ENCODE peak calls at places on chromosomes 16 and 17, in four cellular contexts. C, Q, F and A are unnamed samples.

GRCh38 chr17:67378444-67379250 is 1.6 kb downstream of the PITPNC1 start:
- DNase-seq in C (peak; percentile 72), Q (peak; percentile 64), F (peak; percentile 59), A (peak; percentile 87)

GRCh38 chr17:80852476-80853015 is 139.1 kb upstream of the CHMP6 start:
- DNase-seq in C (no peak), Q (no peak), F (no peak), A (no peak)

GRCh38 chr17:76924345-76925332 is 56.4 kb downstream of the MGAT5B start:
- DNase-seq in C (no peak), Q (no peak), F (no peak), A (no peak)

GRCh38 chr17:29571486-29571882 is 3.0 kb downstream of the TP53I13 start:
- DNase-seq in C (no peak), Q (no peak), F (no peak), A (no peak)

GRCh38 chr17:14790518-14790917 is 474.6 kb downstream of the PMP22 start:
- DNase-seq in C (no peak), Q (no peak), F (no peak), A (no peak)

GRCh38 chr16:73092236-73092781 is 44.4 kb upstream of the ZFHX3 start:
- DNase-seq in C (no peak), Q (no peak), F (no peak), A (no peak)

GRCh38 chr16:20937736-20938135 is 37.2 kb downstream of the LYRM1 start:
- DNase-seq in C (no peak), Q (no peak), F (no peak), A (no peak)

GRCh38 chr16:83992624-83993023 is 24.6 kb downstream of the NECAB2 start:
- DNase-seq in C (no peak), Q (no peak), F (no peak), A (peak; percentile 81)

GRCh38 chr17:4533522-4534502 is 21.4 kb downstream of the MYBBP1A start:
- DNase-seq in C (no peak), Q (no peak), F (no peak), A (peak; percentile 21)

GRCh38 chr16:47375423-47375822 is 85.4 kb downstream of the ITFG1 start:
- DNase-seq in C (no peak), Q (no peak), F (no peak), A (no peak)

GRCh38 chr17:7988750-7989178 is 13.7 kb upstream of the GUCY2D start:
- DNase-seq in C (peak; percentile 61), Q (no peak), F (no peak), A (peak; percentile 85)

GRCh38 chr17:13437966-13438779 is 163.6 kb downstream of the HS3ST3A1 start:
- DNase-seq in C (no peak), Q (no peak), F (no peak), A (no peak)

GRCh38 chr17:46726106-46726670 is 92.3 kb downstream of the WNT3 start:
- DNase-seq in C (no peak), Q (no peak), F (no peak), A (peak; percentile 18)

GRCh38 chr16:51359141-51359960 is 208.3 kb upstream of the SALL1 start:
- DNase-seq in C (no peak), Q (no peak), F (no peak), A (no peak)

GRCh38 chr17:29611351-29612093 is 11.2 kb downstream of the CORO6 start:
- DNase-seq in C (no peak), Q (no peak), F (no peak), A (no peak)